ENCODE peak calls at places on chromosomes 13 and 19, in eight cellular contexts. M, X, W, D, J, H, L and Z are unnamed samples.

GRCh38 chr13:112115403-112116091 is 48.6 kb downstream of the SOX1 start:
- DNase-seq in X (no peak), J (no peak), M (no peak), W (no peak), D (no peak), H (no peak), L (no peak), Z (peak; percentile 66)

GRCh38 chr13:46679369-46680180 is 117.4 kb downstream of the ESD start:
- DNase-seq in M (peak; percentile 53), H (peak; percentile 70), W (no peak), L (peak; percentile 84), D (peak; percentile 49), J (peak; percentile 71), X (peak; percentile 60), Z (no peak)

GRCh38 chr19:7618366-7618765 is 11.0 kb downstream of the XAB2 start:
- DNase-seq in D (no peak), W (no peak), L (no peak), H (no peak), X (no peak), M (no peak), J (no peak), Z (no peak)

GRCh38 chr19:31674503-31675186 is 325.4 kb upstream of the TSHZ3 start:
- DNase-seq in H (peak; percentile 47), L (no peak), D (no peak), M (no peak), X (no peak), J (peak; percentile 64), W (no peak), Z (no peak)

GRCh38 chr19:53518716-53519115 is 19.2 kb upstream of the ZNF331 start:
- DNase-seq in W (no peak), H (no peak), X (no peak), D (no peak), J (no peak), L (no peak), M (no peak), Z (no peak)

GRCh38 chr19:3098515-3099346 is 4.6 kb downstream of the GNA11 start:
- DNase-seq in L (no peak), M (no peak), J (peak; percentile 26), W (no peak), H (peak; percentile 23), X (peak; percentile 85), D (no peak), Z (peak; percentile 86)

GRCh38 chr19:46295401-46296308 is 1.2 kb upstream of the HIF3A start:
- DNase-seq in D (no peak), L (no peak), W (no peak), X (no peak), H (no peak), J (no peak), M (no peak), Z (no peak)

GRCh38 chr13:43235028-43235427 is 211.6 kb downstream of the DNAJC15 start:
- DNase-seq in H (no peak), X (no peak), M (no peak), J (no peak), W (no peak), D (no peak), L (no peak), Z (no peak)

GRCh38 chr19:32407004-32407992 is 1.7 kb downstream of the DPY19L3 start:
- DNase-seq in M (no peak), X (no peak), W (no peak), D (peak; percentile 67), H (peak; percentile 37), J (peak; percentile 93), L (no peak), Z (no peak)

GRCh38 chr13:112106467-112107141 is 39.7 kb downstream of the SOX1 start:
- DNase-seq in W (no peak), H (no peak), M (no peak), X (no peak), L (no peak), D (no peak), J (no peak), Z (no peak)

GRCh38 chr13:31775148-31775547 is 35.8 kb downstream of the RXFP2 start:
- DNase-seq in L (no peak), X (no peak), W (no peak), D (no peak), J (peak; percentile 32), H (no peak), M (no peak), Z (no peak)

GRCh38 chr13:33229446-33230177 is 55.9 kb downstream of the STARD13 start:
- DNase-seq in X (peak; percentile 50), J (no peak), D (no peak), L (no peak), M (no peak), W (no peak), H (no peak), Z (no peak)

GRCh38 chr19:55255618-55256423 is 3.0 kb downstream of the PPP6R1 start:
- DNase-seq in H (peak; percentile 60), L (peak; percentile 75), J (peak; percentile 5), M (peak; percentile 39), D (no peak), X (no peak), W (no peak), Z (no peak)

GRCh38 chr13:48656621-48657020 is 2.9 kb downstream of the CYSLTR2 start:
- DNase-seq in H (no peak), M (no peak), D (no peak), J (peak; percentile 84), L (no peak), X (no peak), W (no peak), Z (no peak)

GRCh38 chr13:87094646-87095045 is 576.5 kb upstream of the SLITRK5 start:
- DNase-seq in D (no peak), M (no peak), X (no peak), J (peak; percentile 3), W (no peak), H (no peak), L (no peak), Z (no peak)

GRCh38 chr19:2804156-2805004 is 15.3 kb upstream of the ZNF554 start:
- DNase-seq in D (no peak), X (no peak), H (no peak), M (no peak), L (no peak), W (no peak), J (no peak), Z (no peak)

GRCh38 chr19:29315566-29315965 is 102.6 kb upstream of the UQCRFS1 start:
- DNase-seq in L (no peak), M (no peak), D (no peak), X (no peak), J (no peak), W (no peak), H (no peak), Z (no peak)

GRCh38 chr13:85693889-85694511 is 105.2 kb downstream of the SLITRK6 start:
- DNase-seq in H (peak; percentile 44), X (no peak), J (peak; percentile 2), W (no peak), D (no peak), M (no peak), L (no peak), Z (no peak)

GRCh38 chr13:27359203-27359821 is 65.1 kb upstream of the GTF3A start:
- DNase-seq in M (no peak), H (peak; percentile 73), L (peak; percentile 61), X (peak; percentile 67), W (no peak), D (peak; percentile 71), J (peak; percentile 78), Z (no peak)

GRCh38 chr13:21063031-21063430 is 1.6 kb upstream of the LATS2 start:
- DNase-seq in W (no peak), M (no peak), H (no peak), L (no peak), X (no peak), D (no peak), J (no peak), Z (no peak)

GRCh38 chr13:110116072-110116487 is 190.9 kb downstream of the COL4A1 start:
- DNase-seq in D (no peak), H (peak; percentile 60), M (no peak), L (peak; percentile 42), W (no peak), J (peak; percentile 90), X (no peak), Z (no peak)

GRCh38 chr13:66859934-66860867 is 369.9 kb downstream of the PCDH9 start:
- DNase-seq in H (peak; percentile 2), X (no peak), M (no peak), J (no peak), W (no peak), D (no peak), L (no peak), Z (no peak)

GRCh38 chr19:34066007-34066656 is 106.2 kb upstream of the LSM14A start:
- DNase-seq in W (no peak), J (no peak), M (no peak), X (no peak), H (no peak), L (no peak), D (no peak), Z (no peak)

GRCh38 chr13:80048802-80049201 is 292.1 kb downstream of the SPRY2 start:
- DNase-seq in J (peak; percentile 96), L (peak; percentile 85), D (peak; percentile 59), H (peak; percentile 98), X (peak; percentile 93), M (peak; percentile 89), W (peak; percentile 90), Z (peak; percentile 83)

GRCh38 chr13:78102121-78102677 is 183.6 kb upstream of the EDNRB start:
- DNase-seq in H (peak; percentile 52), X (peak; percentile 41), D (no peak), L (no peak), M (peak; percentile 5), W (no peak), J (peak; percentile 91), Z (no peak)

GRCh38 chr19:1955171-1956142 is 14.5 kb downstream of the CSNK1G2 start:
- DNase-seq in M (no peak), X (no peak), W (no peak), D (no peak), L (no peak), J (no peak), H (no peak), Z (no peak)

GRCh38 chr19:18397242-18398202 is at the start of gene LRRC25:
- DNase-seq in D (peak; percentile 57), W (no peak), M (no peak), L (no peak), H (no peak), J (no peak), X (no peak), Z (no peak)

GRCh38 chr19:56838680-56838929 is 1.9 kb downstream of the PEG3 start:
- DNase-seq in X (no peak), L (no peak), D (no peak), J (no peak), W (no peak), H (no peak), M (no peak), Z (no peak)
- H3K4me3 ChIP-seq in X (peak overlapping the region; percentile 64), L (no peak overlapping the region), D (peak overlapping the region; percentile 56), J (no peak overlapping the region), W (peak overlapping the region; percentile 66), H (no peak overlapping the region), M (no peak overlapping the region), Z (peak overlapping the region; percentile 49)

GRCh38 chr13:76473552-76474134 is 412.6 kb downstream of the KCTD12 start:
- DNase-seq in W (no peak), M (peak; percentile 25), L (peak; percentile 71), X (peak; percentile 79), D (peak; percentile 63), H (peak; percentile 80), J (peak; percentile 88), Z (peak; percentile 85)
- H3K4me1 ChIP-seq in W (no peaks in the 10 kb centered on the region), M (no peaks in the 10 kb centered on the region), L (no peaks in the 10 kb centered on the region), X (no peaks in the 10 kb centered on the region), D (no peaks in the 10 kb centered on the region), H (peaks cover 1% of the 10 kb centered on the region), J (peaks cover 26% of the 10 kb centered on the region), Z (peaks cover 11% of the 10 kb centered on the region)

GRCh38 chr13:28744091-28744536 is 25.3 kb upstream of the SLC46A3 start:
- DNase-seq in M (no peak), L (no peak), J (peak; percentile 82), X (peak; percentile 11), H (peak; percentile 80), D (no peak), W (no peak), Z (no peak)
- H3K27ac ChIP-seq in M (no peak overlapping the region), L (no peak overlapping the region), J (no peak overlapping the region), X (no peak overlapping the region), H (no peak overlapping the region), D (no peak overlapping the region), W (peak overlapping the region; percentile 13), Z (no peak overlapping the region)

GRCh38 chr13:98998831-98999634 is 21.2 kb upstream of the DOCK9 start:
- DNase-seq in D (no peak), L (peak; percentile 53), J (no peak), X (no peak), H (no peak), W (no peak), M (peak; percentile 41), Z (no peak)
- H3K4me3 ChIP-seq in D (no peak overlapping the region), L (no peak overlapping the region), J (no peak overlapping the region), X (no peak overlapping the region), H (no peak overlapping the region), W (no peak overlapping the region), M (no peak overlapping the region), Z (no peak overlapping the region)